ENCODE peak calls at places on chromosomes 4 and X, in eight cellular contexts. Y is Jurkat, Clone E6-1; U is NCI-H526 treated with DMSO at 0.1 percent for 48 hours; V is A549; S is activated CD8-positive, alpha-beta memory T cell treated with anti-CD3 and anti-CD28 coated beads, Interleukin-2, amount 50 U/mL, for 48 hours; P is Ammon's horn; N is effector CD4-positive, alpha-beta T cell; L is GM04504. C is an unnamed sample.

GRCh38 chrX:107716816-107717700 is 58.5 kb downstream of the TSC22D3 start:
- DNase-seq in V (peak), S (peak), L (peak), Y (peak), N (peak), U (peak), P (peak), C (peak)

GRCh38 chr4:120070191-120070590 is 3.5 kb upstream of the MAD2L1 start:
- DNase-seq in Y (no peak), P (no peak), N (no peak), L (peak), V (no peak), S (no peak), U (no peak), C (no peak)

GRCh38 chrX:2677764-2678163 is 13.3 kb upstream of the CD99 start:
- DNase-seq in U (no peak), V (peak), P (peak), S (no peak), N (no peak), L (peak), Y (no peak), C (peak)

GRCh38 chr4:31356839-31357238 is 636.7 kb downstream of the PCDH7 start:
- DNase-seq in U (no peak), L (no peak), N (no peak), Y (no peak), P (no peak), V (no peak), S (no peak), C (no peak)

GRCh38 chr4:185716008-185716976 is 95.7 kb downstream of the SORBS2 start:
- DNase-seq in S (no peak), U (no peak), P (no peak), V (no peak), Y (no peak), L (no peak), N (no peak), C (no peak)

GRCh38 chr4:26425953-26426352 is 64.3 kb downstream of the CCKAR start:
- DNase-seq in V (no peak), S (no peak), L (no peak), Y (no peak), U (no peak), P (no peak), N (no peak), C (no peak)

GRCh38 chr4:105474110-105474518 is 252 bp upstream of the PPA2 start:
- DNase-seq in Y (no peak), L (no peak), N (peak), P (peak), S (no peak), U (no peak), V (no peak), C (peak)

GRCh38 chrX:109714340-109714958 is 18.6 kb downstream of the ACSL4 start:
- DNase-seq in S (no peak), N (no peak), V (peak), L (peak), Y (no peak), P (no peak), U (no peak), C (no peak)

GRCh38 chrX:101619336-101619735 is 1.5 kb upstream of the ARMCX6 start:
- DNase-seq in Y (no peak), L (no peak), V (no peak), S (no peak), N (no peak), P (no peak), U (no peak), C (no peak)

GRCh38 chrX:151396042-151396826 is 772 bp upstream of the VMA21 start:
- DNase-seq in N (peak), V (no peak), U (no peak), L (peak), P (peak), Y (peak), S (peak), C (no peak)

GRCh38 chr4:89277412-89277811 is 30.2 kb downstream of the GPRIN3 start:
- DNase-seq in P (no peak), S (no peak), N (no peak), Y (no peak), U (no peak), L (no peak), V (peak), C (no peak)

C was measured in sigmoid colon.